ENCODE peak calls at places on chromosomes 5 and 9, in six cellular contexts. Z is K562, K is keratinocyte, O is colonic mucosa, X is endothelial cell of umbilical vein, N is GM23248. A is an unnamed sample.

GRCh38 chr9:8429768-8430167 is 630.2 kb upstream of the DMAC1 start:
- DNase-seq in Z (no peak), K (no peak), O (no peak), X (no peak), N (no peak), A (no peak)

GRCh38 chr5:174493536-174493935 is 230.8 kb upstream of the MSX2 start:
- DNase-seq in Z (no peak), K (no peak), O (no peak), X (no peak), N (no peak), A (no peak)

GRCh38 chr5:172636279-172637050 is 4.6 kb upstream of the NEURL1B start:
- DNase-seq in Z (no peak), K (no peak), O (no peak), X (no peak), N (no peak), A (no peak)

GRCh38 chr5:115543931-115544370 is 624 bp downstream of the FEM1C start:
- DNase-seq in Z (peak; percentile 42), K (no peak), O (peak; percentile 66), X (peak; percentile 65), N (peak; percentile 80), A (no peak)

GRCh38 chr5:122316652-122317051 is 4.6 kb downstream of the SNCAIP start:
- DNase-seq in Z (no peak), K (no peak), O (no peak), X (no peak), N (no peak), A (no peak)

GRCh38 chr9:20597862-20598261 is 24.4 kb downstream of the MLLT3 start:
- DNase-seq in Z (no peak), K (no peak), O (no peak), X (no peak), N (no peak), A (no peak)

GRCh38 chr5:116524505-116524904 is 50.1 kb downstream of the SEMA6A start:
- DNase-seq in Z (no peak), K (no peak), O (no peak), X (no peak), N (no peak), A (no peak)

GRCh38 chr5:173745561-173745960 is 129.1 kb upstream of the BOD1 start:
- DNase-seq in Z (no peak), K (no peak), O (no peak), X (no peak), N (no peak), A (no peak)

GRCh38 chr9:35110327-35110758 is 5.3 kb downstream of the ATOSB start:
- DNase-seq in Z (no peak), K (no peak), O (no peak), X (peak; percentile 62), N (peak; percentile 79), A (no peak)

GRCh38 chr5:113546711-113547159 is 33.2 kb downstream of the YTHDC2 start:
- DNase-seq in Z (no peak), K (no peak), O (no peak), X (peak; percentile 21), N (peak; percentile 80), A (no peak)

GRCh38 chr9:128096614-128097013 is 28.6 kb downstream of the SLC25A25 start:
- DNase-seq in Z (peak; percentile 40), K (no peak), O (no peak), X (no peak), N (no peak), A (no peak)

GRCh38 chr5:132456553-132457361 is 33.8 kb downstream of the IRF1 start:
- DNase-seq in Z (no peak), K (no peak), O (no peak), X (peak; percentile 78), N (peak; percentile 90), A (no peak)

GRCh38 chr5:133869675-133869978 is 98.8 kb downstream of the C5orf15 start:
- DNase-seq in Z (no peak), K (no peak), O (no peak), X (no peak), N (peak; percentile 8), A (no peak)

GRCh38 chr9:82934949-82935348 is 128.0 kb downstream of the RASEF start:
- DNase-seq in Z (no peak), K (peak; percentile 2), O (no peak), X (peak; percentile 24), N (peak; percentile 34), A (no peak)

GRCh38 chr5:14261237-14261636 is 118.1 kb downstream of the TRIO start:
- DNase-seq in Z (no peak), K (no peak), O (no peak), X (no peak), N (no peak), A (no peak)

GRCh38 chr5:14260637-14261036 is 117.5 kb downstream of the TRIO start:
- DNase-seq in Z (no peak), K (no peak), O (no peak), X (no peak), N (no peak), A (no peak)

GRCh38 chr5:14257995-14258403 is 114.9 kb downstream of the TRIO start:
- DNase-seq in Z (no peak), K (no peak), O (no peak), X (no peak), N (no peak), A (no peak)

GRCh38 chr5:14256756-14257393 is 113.7 kb downstream of the TRIO start:
- DNase-seq in Z (no peak), K (no peak), O (no peak), X (no peak), N (peak; percentile 32), A (no peak)

GRCh38 chr5:14258840-14259239 is 115.7 kb downstream of the TRIO start:
- DNase-seq in Z (no peak), K (no peak), O (no peak), X (peak; percentile 60), N (no peak), A (no peak)
- H3K9ac ChIP-seq in Z (peak overlapping the region; percentile 18), K (no peak overlapping the region), O (no peak overlapping the region), X (peak overlapping the region; percentile 21), N (no peak overlapping the region), A (no peak overlapping the region)

DNA sequence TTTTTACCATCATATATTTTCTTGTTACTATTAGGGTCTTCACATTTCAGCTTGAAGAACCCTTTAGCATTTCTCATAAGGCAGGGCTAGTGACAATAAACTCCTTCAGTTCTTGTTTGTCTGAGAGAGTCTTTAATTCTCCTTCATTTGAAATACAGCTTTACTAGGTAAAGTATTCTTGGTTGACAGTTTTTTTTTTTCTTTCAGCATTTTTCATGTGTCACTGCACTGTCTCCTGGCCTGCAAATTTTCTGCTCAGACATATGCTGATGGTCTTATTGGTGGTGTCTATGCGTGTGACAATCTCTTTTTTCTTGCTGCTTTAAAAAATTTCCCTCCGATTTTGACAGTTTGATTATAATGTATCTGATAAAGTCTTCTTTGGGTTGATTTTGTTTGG is 399.9 kb downstream of the SH3GL2 start:
- DNase-seq in Z (no peak), K (no peak), O (no peak), X (no peak), N (no peak), A (no peak)
- H3K9ac ChIP-seq in Z (no peak overlapping the region), K (no peak overlapping the region), O (no peak overlapping the region), X (no peak overlapping the region), N (no peak overlapping the region), A (no peak overlapping the region)

GRCh38 chr9:131039129-131039954 is 30.4 kb downstream of the LAMC3 start:
- DNase-seq in Z (no peak), K (no peak), O (no peak), X (no peak), N (no peak), A (no peak)

GRCh38 chr9:131037336-131038255 is 28.6 kb downstream of the LAMC3 start:
- DNase-seq in Z (peak; percentile 65), K (no peak), O (no peak), X (no peak), N (peak; percentile 46), A (no peak)

GRCh38 chr9:131036529-131037335 is 27.8 kb downstream of the LAMC3 start:
- DNase-seq in Z (no peak), K (no peak), O (no peak), X (no peak), N (no peak), A (no peak)

GRCh38 chr9:131036071-131036470 is 27.1 kb downstream of the LAMC3 start:
- DNase-seq in Z (no peak), K (no peak), O (no peak), X (no peak), N (no peak), A (no peak)

DNA sequence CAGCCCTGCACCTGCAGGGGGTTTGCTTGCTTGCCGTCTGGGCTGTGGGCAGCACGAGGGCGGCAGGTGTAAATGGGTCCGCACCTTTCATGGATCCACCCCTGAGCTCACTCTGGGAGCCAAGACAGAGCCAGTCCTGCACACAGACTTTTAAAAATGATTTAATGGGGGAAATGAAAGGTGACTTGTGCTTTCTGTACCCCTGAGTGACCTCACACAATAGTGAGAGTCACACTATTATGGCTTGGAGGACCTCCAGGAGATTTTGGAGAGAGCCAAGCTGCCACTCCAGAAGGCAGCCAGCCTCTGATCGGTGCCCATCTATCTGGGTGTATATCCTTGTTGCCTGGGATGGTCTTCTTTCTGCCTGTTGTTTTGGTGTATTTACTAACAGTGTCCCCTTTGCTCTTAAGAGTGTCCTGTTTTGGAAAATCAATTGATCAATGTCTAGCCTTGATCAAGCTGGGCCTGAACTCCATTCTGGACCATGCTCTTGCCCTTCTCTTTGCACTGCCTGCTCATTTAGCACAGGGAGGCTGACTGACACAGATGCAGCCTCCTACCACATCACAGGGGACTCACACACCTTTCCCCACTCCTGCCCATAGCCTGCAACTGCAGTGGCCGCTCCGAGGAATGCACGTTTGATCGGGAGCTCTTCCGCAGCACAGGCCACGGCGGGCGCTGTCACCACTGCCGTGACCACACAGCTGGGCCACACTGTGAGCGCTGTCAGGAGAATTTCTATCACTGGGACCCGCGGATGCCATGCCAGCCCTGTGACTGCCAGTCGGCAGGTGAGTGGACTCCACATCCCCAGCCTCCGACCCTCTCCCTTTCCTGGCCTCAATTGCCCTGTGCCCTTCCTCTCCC is 29.5 kb downstream of the LAMC3 start:
- DNase-seq in Z (no peak), K (no peak), O (no peak), X (no peak), N (no peak), A (no peak)
- H3K9ac ChIP-seq in Z (peak overlapping the region; percentile 27), K (no peak overlapping the region), O (no peak overlapping the region), X (no peak overlapping the region), N (no peak overlapping the region), A (no peak overlapping the region)

GRCh38 chr9:76655121-76655531 is 109.1 kb upstream of the PCA3 start:
- DNase-seq in Z (no peak), K (no peak), O (no peak), X (peak; percentile 71), N (peak; percentile 22), A (no peak)

GRCh38 chr9:76655970-76656369 is 108.3 kb upstream of the PCA3 start:
- DNase-seq in Z (no peak), K (no peak), O (no peak), X (peak; percentile 50), N (no peak), A (no peak)

GRCh38 chr9:76654575-76654974 is 109.7 kb upstream of the PCA3 start:
- DNase-seq in Z (no peak), K (peak; percentile 19), O (no peak), X (peak; percentile 68), N (peak; percentile 94), A (no peak)

GRCh38 chr9:76658510-76659231 is 105.6 kb upstream of the PCA3 start:
- DNase-seq in Z (peak; percentile 32), K (no peak), O (no peak), X (peak; percentile 79), N (peak; percentile 74), A (no peak)

DNA sequence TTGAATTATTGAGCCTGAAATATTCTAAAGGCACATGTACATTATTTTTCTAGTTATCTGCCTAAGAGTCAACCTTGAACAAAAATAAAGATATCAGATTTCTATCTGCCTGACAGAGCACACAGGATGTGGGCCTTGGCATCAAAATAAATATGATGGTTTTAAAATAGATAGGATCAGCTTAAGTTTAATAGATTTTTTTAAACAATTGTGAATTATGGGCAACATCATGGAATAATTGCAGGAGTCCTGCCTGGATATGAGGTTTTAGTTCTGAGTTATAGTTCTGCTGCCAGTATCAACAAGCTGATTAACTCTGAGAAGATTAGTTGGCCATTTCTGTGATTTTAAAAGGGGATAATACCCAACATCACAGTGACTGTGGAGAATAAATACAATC is 107.0 kb upstream of the PCA3 start:
- DNase-seq in Z (no peak), K (no peak), O (no peak), X (no peak), N (no peak), A (no peak)
- H3K9ac ChIP-seq in Z (no peak overlapping the region), K (no peak overlapping the region), O (no peak overlapping the region), X (no peak overlapping the region), N (no peak overlapping the region), A (no peak overlapping the region)